ENCODE peak calls at places on chromosomes 11 and 22, in five cellular contexts. One of them, this sample, is unnamed.
A peak's percentile ranks its signal among the peaks of the same experiment; 100 is the strongest.

GRCh38 chr22:44192811-44193536 is 12.2 kb downstream of the PARVG start:
- DNase-seq in SK-N-SH: no peak
- DNase-seq in transverse colon: no peak
- DNase-seq in CD8-positive, alpha-beta T cell: no peak
- DNase-seq in heart left ventricle: no peak
- DNase-seq in this sample: no peak

GRCh38 chr11:41963406-41963805 is 504.0 kb upstream of the LRRC4C start:
- DNase-seq in CD8-positive, alpha-beta T cell: no peak
- DNase-seq in SK-N-SH: no peak
- DNase-seq in transverse colon: no peak
- DNase-seq in heart left ventricle: no peak
- DNase-seq in this sample: no peak

GRCh38 chr22:41762980-41763779 is 37.3 kb upstream of the CCDC134 start:
- DNase-seq in SK-N-SH: no peak
- DNase-seq in CD8-positive, alpha-beta T cell: peak; percentile 45
- DNase-seq in heart left ventricle: no peak
- DNase-seq in transverse colon: peak; percentile 44
- DNase-seq in this sample: peak; percentile 70

GRCh38 chr11:128776088-128776433 is 82.2 kb downstream of the FLI1 start:
- DNase-seq in CD8-positive, alpha-beta T cell: peak; percentile 28
- DNase-seq in heart left ventricle: no peak
- DNase-seq in SK-N-SH: no peak
- DNase-seq in transverse colon: peak; percentile 38
- DNase-seq in this sample: no peak

GRCh38 chr22:45090364-45090960 is 73.3 kb upstream of the NUP50 start:
- DNase-seq in SK-N-SH: no peak
- DNase-seq in heart left ventricle: no peak
- DNase-seq in CD8-positive, alpha-beta T cell: no peak
- DNase-seq in transverse colon: peak; percentile 41
- DNase-seq in this sample: no peak

GRCh38 chr22:41021039-41021654 is 70.0 kb downstream of the RBX1 start:
- DNase-seq in CD8-positive, alpha-beta T cell: no peak
- DNase-seq in heart left ventricle: no peak
- DNase-seq in SK-N-SH: no peak
- DNase-seq in transverse colon: peak; percentile 22
- DNase-seq in this sample: no peak

GRCh38 chr11:71078482-71078881 is 173.9 kb downstream of the SHANK2 start:
- DNase-seq in CD8-positive, alpha-beta T cell: no peak
- DNase-seq in transverse colon: no peak
- DNase-seq in heart left ventricle: no peak
- DNase-seq in SK-N-SH: no peak
- DNase-seq in this sample: no peak

GRCh38 chr11:45665206-45665932 is at the start of gene CHST1:
- DNase-seq in SK-N-SH: peak; percentile 90
- DNase-seq in transverse colon: peak; percentile 47
- DNase-seq in heart left ventricle: peak; percentile 47
- DNase-seq in CD8-positive, alpha-beta T cell: no peak
- DNase-seq in this sample: peak; percentile 67

GRCh38 chr11:70503878-70504240 is 105.5 kb downstream of the CTTN start:
- DNase-seq in transverse colon: peak; percentile 21
- DNase-seq in CD8-positive, alpha-beta T cell: no peak
- DNase-seq in heart left ventricle: peak; percentile 27
- DNase-seq in SK-N-SH: peak; percentile 63
- DNase-seq in this sample: peak; percentile 71

GRCh38 chr22:42399315-42400271 is 32.6 kb downstream of the NFAM1 start:
- DNase-seq in transverse colon: peak; percentile 40
- DNase-seq in heart left ventricle: peak; percentile 53
- DNase-seq in SK-N-SH: peak; percentile 81
- DNase-seq in CD8-positive, alpha-beta T cell: no peak
- DNase-seq in this sample: peak; percentile 98

GRCh38 chr11:128599729-128600128 is 12.4 kb upstream of the ETS1 start:
- DNase-seq in transverse colon: no peak
- DNase-seq in CD8-positive, alpha-beta T cell: no peak
- DNase-seq in heart left ventricle: no peak
- DNase-seq in SK-N-SH: no peak
- DNase-seq in this sample: no peak

GRCh38 chr22:45318558-45319318 is 9.0 kb downstream of the FAM118A start:
- DNase-seq in heart left ventricle: no peak
- DNase-seq in SK-N-SH: no peak
- DNase-seq in transverse colon: no peak
- DNase-seq in CD8-positive, alpha-beta T cell: peak; percentile 62
- DNase-seq in this sample: no peak

GRCh38 chr22:21042978-21043855 is 2.5 kb upstream of the LRRC74B start:
- DNase-seq in CD8-positive, alpha-beta T cell: no peak
- DNase-seq in SK-N-SH: no peak
- DNase-seq in transverse colon: peak; percentile 35
- DNase-seq in heart left ventricle: peak; percentile 13
- DNase-seq in this sample: no peak

GRCh38 chr11:131025020-131025419 is 108.7 kb upstream of the SNX19 start:
- DNase-seq in SK-N-SH: peak; percentile 24
- DNase-seq in heart left ventricle: no peak
- DNase-seq in CD8-positive, alpha-beta T cell: no peak
- DNase-seq in transverse colon: no peak
- DNase-seq in this sample: peak; percentile 22

GRCh38 chr22:36352775-36353507 is 34.8 kb downstream of the MYH9 start:
- DNase-seq in transverse colon: no peak
- DNase-seq in CD8-positive, alpha-beta T cell: peak; percentile 51
- DNase-seq in SK-N-SH: no peak
- DNase-seq in heart left ventricle: peak; percentile 71
- DNase-seq in this sample: no peak

GRCh38 chr22:43743131-43743530 is 69.0 kb downstream of the EFCAB6 start:
- DNase-seq in CD8-positive, alpha-beta T cell: no peak
- DNase-seq in heart left ventricle: no peak
- DNase-seq in transverse colon: no peak
- DNase-seq in SK-N-SH: no peak
- DNase-seq in this sample: peak; percentile 82

GRCh38 chr11:17221968-17222367 is 14.2 kb upstream of the PIK3C2A start:
- DNase-seq in heart left ventricle: no peak
- DNase-seq in transverse colon: no peak
- DNase-seq in CD8-positive, alpha-beta T cell: no peak
- DNase-seq in SK-N-SH: no peak
- DNase-seq in this sample: no peak

GRCh38 chr11:59000007-59000406 is 60.7 kb downstream of the GLYATL1 start:
- DNase-seq in heart left ventricle: no peak
- DNase-seq in transverse colon: no peak
- DNase-seq in SK-N-SH: no peak
- DNase-seq in CD8-positive, alpha-beta T cell: no peak
- DNase-seq in this sample: no peak

GRCh38 chr11:86798988-86799387 is 1.4 kb upstream of the PRSS23 start:
- DNase-seq in transverse colon: no peak
- DNase-seq in heart left ventricle: no peak
- DNase-seq in CD8-positive, alpha-beta T cell: no peak
- DNase-seq in SK-N-SH: no peak
- DNase-seq in this sample: no peak

GRCh38 chr11:107999759-108000455 is 8.8 kb upstream of the CUL5 start:
- DNase-seq in SK-N-SH: peak; percentile 56
- DNase-seq in transverse colon: no peak
- DNase-seq in CD8-positive, alpha-beta T cell: peak; percentile 34
- DNase-seq in heart left ventricle: no peak
- DNase-seq in this sample: peak; percentile 58

GRCh38 chr11:17978553-17979287 is 34.1 kb downstream of the SERGEF start:
- DNase-seq in CD8-positive, alpha-beta T cell: no peak
- DNase-seq in SK-N-SH: peak; percentile 61
- DNase-seq in transverse colon: peak; percentile 42
- DNase-seq in heart left ventricle: peak; percentile 49
- DNase-seq in this sample: peak; percentile 66

GRCh38 chr11:21427750-21428149 is 758.4 kb downstream of the NELL1 start:
- DNase-seq in heart left ventricle: no peak
- DNase-seq in CD8-positive, alpha-beta T cell: no peak
- DNase-seq in transverse colon: no peak
- DNase-seq in SK-N-SH: no peak
- DNase-seq in this sample: no peak

GRCh38 chr22:31173386-31174145 is 13.6 kb downstream of the RNF185 start:
- DNase-seq in transverse colon: no peak
- DNase-seq in heart left ventricle: no peak
- DNase-seq in SK-N-SH: no peak
- DNase-seq in CD8-positive, alpha-beta T cell: no peak
- DNase-seq in this sample: no peak

GRCh38 chr11:16860632-16861031 is 122.2 kb downstream of the C11orf58 start:
- DNase-seq in transverse colon: no peak
- DNase-seq in SK-N-SH: no peak
- DNase-seq in heart left ventricle: no peak
- DNase-seq in CD8-positive, alpha-beta T cell: no peak
- DNase-seq in this sample: no peak

GRCh38 chr11:35145249-35145648 is 6.3 kb downstream of the CD44 start:
- DNase-seq in SK-N-SH: no peak
- DNase-seq in CD8-positive, alpha-beta T cell: peak; percentile 42
- DNase-seq in heart left ventricle: no peak
- DNase-seq in transverse colon: peak; percentile 70
- DNase-seq in this sample: no peak

GRCh38 chr11:59358020-59358419 is 675 bp upstream of the OR5AN1 start:
- DNase-seq in transverse colon: no peak
- DNase-seq in SK-N-SH: no peak
- DNase-seq in CD8-positive, alpha-beta T cell: no peak
- DNase-seq in heart left ventricle: no peak
- DNase-seq in this sample: no peak

GRCh38 chr11:85595285-85595884 is 31.8 kb downstream of the DLG2 start:
- DNase-seq in transverse colon: no peak
- DNase-seq in heart left ventricle: no peak
- DNase-seq in CD8-positive, alpha-beta T cell: no peak
- DNase-seq in SK-N-SH: peak; percentile 32
- DNase-seq in this sample: no peak

GRCh38 chr11:116852261-116853125 is 15.1 kb upstream of the APOA1 start:
- DNase-seq in CD8-positive, alpha-beta T cell: no peak
- DNase-seq in transverse colon: peak; percentile 42
- DNase-seq in heart left ventricle: no peak
- DNase-seq in SK-N-SH: no peak
- DNase-seq in this sample: no peak

GRCh38 chr11:64241175-64241429 is 207 bp downstream of the FKBP2 start:
- DNase-seq in transverse colon: no peak
- DNase-seq in CD8-positive, alpha-beta T cell: no peak
- DNase-seq in heart left ventricle: no peak
- DNase-seq in SK-N-SH: no peak
- DNase-seq in this sample: no peak

GRCh38 chr11:66641834-66642233 is 3.3 kb downstream of the RBM4 start:
- DNase-seq in heart left ventricle: no peak
- DNase-seq in transverse colon: no peak
- DNase-seq in CD8-positive, alpha-beta T cell: no peak
- DNase-seq in SK-N-SH: no peak
- DNase-seq in this sample: no peak

GRCh38 chr11:45635907-45636306 is 29.5 kb downstream of the CHST1 start:
- DNase-seq in heart left ventricle: no peak
- DNase-seq in CD8-positive, alpha-beta T cell: no peak
- DNase-seq in SK-N-SH: no peak
- DNase-seq in transverse colon: no peak
- DNase-seq in this sample: no peak

DNA sequence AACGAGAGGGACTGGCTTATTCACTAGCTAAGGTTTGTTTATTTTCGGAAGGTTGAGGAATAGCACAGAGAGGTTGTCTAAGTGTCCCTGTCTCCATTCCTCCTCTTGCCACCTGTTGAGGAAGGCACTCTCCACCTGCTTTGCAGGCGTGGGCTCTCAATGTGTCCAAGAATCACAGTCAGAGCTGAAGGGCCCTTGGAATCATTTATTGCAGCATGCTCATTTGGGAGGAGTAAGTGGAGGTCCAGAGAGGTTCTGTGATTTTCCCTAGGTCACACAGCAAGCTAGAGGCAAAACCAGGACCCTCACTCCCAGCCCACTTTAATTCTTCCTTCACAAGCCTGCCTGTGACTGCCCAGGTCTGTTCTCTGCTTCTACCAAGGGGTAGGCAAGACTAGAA is 21.3 kb downstream of the ZBTB16 start:
- DNase-seq in CD8-positive, alpha-beta T cell: no peak
- DNase-seq in transverse colon: no peak
- DNase-seq in SK-N-SH: no peak
- DNase-seq in heart left ventricle: no peak
- DNase-seq in this sample: no peak
- H3K4me3 ChIP-seq in CD8-positive, alpha-beta T cell: no peak overlapping the region
- H3K4me3 ChIP-seq in transverse colon: no peak overlapping the region
- H3K4me3 ChIP-seq in SK-N-SH: no peak overlapping the region
- H3K4me3 ChIP-seq in heart left ventricle: no peak overlapping the region
- H3K4me3 ChIP-seq in this sample: no peak overlapping the region

GRCh38 chr11:47445840-47446239 is 3.1 kb downstream of the RAPSN start:
- DNase-seq in CD8-positive, alpha-beta T cell: no peak
- DNase-seq in heart left ventricle: no peak
- DNase-seq in transverse colon: no peak
- DNase-seq in SK-N-SH: no peak
- DNase-seq in this sample: no peak

GRCh38 chr11:47442514-47442913 is 6.4 kb downstream of the RAPSN start:
- DNase-seq in SK-N-SH: no peak
- DNase-seq in transverse colon: no peak
- DNase-seq in heart left ventricle: peak; percentile 72
- DNase-seq in CD8-positive, alpha-beta T cell: no peak
- DNase-seq in this sample: no peak

GRCh38 chr11:47443817-47444216 is 5.1 kb downstream of the RAPSN start:
- DNase-seq in transverse colon: no peak
- DNase-seq in heart left ventricle: no peak
- DNase-seq in SK-N-SH: no peak
- DNase-seq in CD8-positive, alpha-beta T cell: no peak
- DNase-seq in this sample: no peak

GRCh38 chr11:47441421-47441820 is 7.5 kb downstream of the RAPSN start:
- DNase-seq in SK-N-SH: no peak
- DNase-seq in transverse colon: no peak
- DNase-seq in heart left ventricle: no peak
- DNase-seq in CD8-positive, alpha-beta T cell: no peak
- DNase-seq in this sample: no peak

GRCh38 chr11:47443028-47443700 is 5.8 kb downstream of the RAPSN start:
- DNase-seq in CD8-positive, alpha-beta T cell: no peak
- DNase-seq in transverse colon: no peak
- DNase-seq in heart left ventricle: no peak
- DNase-seq in SK-N-SH: peak; percentile 71
- DNase-seq in this sample: no peak
- TF ChIP-seq CTCF in CD8-positive, alpha-beta T cell: no peak
- TF ChIP-seq CTCF in transverse colon: no peak
- TF ChIP-seq CTCF in heart left ventricle: no peak
- TF ChIP-seq CTCF in SK-N-SH: peak; percentile 6
- TF ChIP-seq CTCF in this sample: peak; percentile 40

GRCh38 chr11:2401436-2401984 is 960 bp downstream of the TSSC4 start:
- DNase-seq in SK-N-SH: no peak
- DNase-seq in CD8-positive, alpha-beta T cell: no peak
- DNase-seq in transverse colon: no peak
- DNase-seq in heart left ventricle: no peak
- DNase-seq in this sample: no peak

GRCh38 chr11:2400761-2401435 is 348 bp downstream of the TSSC4 start:
- DNase-seq in CD8-positive, alpha-beta T cell: no peak
- DNase-seq in SK-N-SH: no peak
- DNase-seq in heart left ventricle: no peak
- DNase-seq in transverse colon: no peak
- DNase-seq in this sample: no peak

GRCh38 chr11:2400069-2400760 is at the start of gene TSSC4:
- DNase-seq in SK-N-SH: peak; percentile 99
- DNase-seq in transverse colon: peak; percentile 100
- DNase-seq in CD8-positive, alpha-beta T cell: peak; percentile 99
- DNase-seq in heart left ventricle: peak; percentile 100
- DNase-seq in this sample: peak; percentile 99

GRCh38 chr11:2402890-2403645 is 2.5 kb downstream of the TSSC4 start:
- DNase-seq in CD8-positive, alpha-beta T cell: no peak
- DNase-seq in transverse colon: no peak
- DNase-seq in SK-N-SH: no peak
- DNase-seq in heart left ventricle: no peak
- DNase-seq in this sample: no peak

GRCh38 chr11:2402106-2402505 is 1.6 kb downstream of the TSSC4 start:
- DNase-seq in SK-N-SH: no peak
- DNase-seq in CD8-positive, alpha-beta T cell: no peak
- DNase-seq in heart left ventricle: no peak
- DNase-seq in transverse colon: no peak
- DNase-seq in this sample: no peak
- H3K36me3 ChIP-seq in SK-N-SH: peaks cover 30% of the 10 kb centered on the region
- H3K36me3 ChIP-seq in CD8-positive, alpha-beta T cell: peaks cover 19% of the 10 kb centered on the region
- H3K36me3 ChIP-seq in heart left ventricle: peaks cover 36% of the 10 kb centered on the region
- H3K36me3 ChIP-seq in transverse colon: peaks cover 8% of the 10 kb centered on the region
- H3K36me3 ChIP-seq in this sample: peaks cover 29% of the 10 kb centered on the region

GRCh38 chr11:73321342-73322110 is 13.4 kb downstream of the ARHGEF17 start:
- DNase-seq in CD8-positive, alpha-beta T cell: no peak
- DNase-seq in heart left ventricle: peak; percentile 81
- DNase-seq in transverse colon: no peak
- DNase-seq in SK-N-SH: peak; percentile 89
- DNase-seq in this sample: no peak
- H3K4me3 ChIP-seq in CD8-positive, alpha-beta T cell: no peak overlapping the region
- H3K4me3 ChIP-seq in heart left ventricle: no peak overlapping the region
- H3K4me3 ChIP-seq in transverse colon: no peak overlapping the region
- H3K4me3 ChIP-seq in SK-N-SH: peak overlapping the region; percentile 5
- H3K4me3 ChIP-seq in this sample: no peak overlapping the region